ENCODE peak calls at places on chromosomes 3 and 15, in nine cellular contexts. One of them, this sample, is unnamed.
A peak's percentile ranks its signal among the peaks of the same experiment; 100 is the strongest.

GRCh38 chr3:123871946-123872345 is 12.2 kb downstream of the MYLK start:
- DNase-seq in brain microvascular endothelial cell: no peak
- DNase-seq in HTR-8/SVneo: no peak
- DNase-seq in NCI-H1092: peak; percentile 61
- DNase-seq in COR-L47: peak; percentile 59
- DNase-seq in amniotic stem cell: no peak
- DNase-seq in activated T-cell treated with anti-CD3 and anti-CD28 coated beads, Interleukin-2, amount 50 U/mL, for 1 hour: no peak
- DNase-seq in NT2/D1: no peak
- DNase-seq in non-pigmented ciliary epithelial cell: no peak
- DNase-seq in this sample: no peak

GRCh38 chr15:63940956-63941620 is 105.2 kb downstream of the DAPK2 start:
- DNase-seq in brain microvascular endothelial cell: no peak
- DNase-seq in HTR-8/SVneo: no peak
- DNase-seq in non-pigmented ciliary epithelial cell: no peak
- DNase-seq in COR-L47: no peak
- DNase-seq in amniotic stem cell: no peak
- DNase-seq in NT2/D1: no peak
- DNase-seq in activated T-cell treated with anti-CD3 and anti-CD28 coated beads, Interleukin-2, amount 50 U/mL, for 1 hour: no peak
- DNase-seq in NCI-H1092: no peak
- DNase-seq in this sample: no peak

GRCh38 chr15:99427668-99428361 is 138.0 kb upstream of the MEF2A start:
- DNase-seq in non-pigmented ciliary epithelial cell: no peak
- DNase-seq in COR-L47: no peak
- DNase-seq in brain microvascular endothelial cell: no peak
- DNase-seq in HTR-8/SVneo: no peak
- DNase-seq in NCI-H1092: no peak
- DNase-seq in amniotic stem cell: no peak
- DNase-seq in NT2/D1: no peak
- DNase-seq in activated T-cell treated with anti-CD3 and anti-CD28 coated beads, Interleukin-2, amount 50 U/mL, for 1 hour: peak; percentile 8
- DNase-seq in this sample: no peak

GRCh38 chr15:100849021-100849831 is 30.4 kb upstream of the ALDH1A3 start:
- DNase-seq in NT2/D1: peak; percentile 56
- DNase-seq in brain microvascular endothelial cell: peak; percentile 7
- DNase-seq in NCI-H1092: peak; percentile 53
- DNase-seq in non-pigmented ciliary epithelial cell: no peak
- DNase-seq in COR-L47: peak; percentile 45
- DNase-seq in activated T-cell treated with anti-CD3 and anti-CD28 coated beads, Interleukin-2, amount 50 U/mL, for 1 hour: peak; percentile 66
- DNase-seq in HTR-8/SVneo: peak; percentile 44
- DNase-seq in amniotic stem cell: no peak
- DNase-seq in this sample: no peak

GRCh38 chr3:73432021-73432722 is 192.6 kb downstream of the PDZRN3 start:
- DNase-seq in non-pigmented ciliary epithelial cell: peak; percentile 19
- DNase-seq in brain microvascular endothelial cell: peak; percentile 37
- DNase-seq in amniotic stem cell: no peak
- DNase-seq in HTR-8/SVneo: peak; percentile 4
- DNase-seq in COR-L47: no peak
- DNase-seq in NCI-H1092: peak; percentile 8
- DNase-seq in NT2/D1: peak; percentile 20
- DNase-seq in activated T-cell treated with anti-CD3 and anti-CD28 coated beads, Interleukin-2, amount 50 U/mL, for 1 hour: no peak
- DNase-seq in this sample: no peak

GRCh38 chr3:99862208-99862607 is 44.5 kb downstream of the CMSS1 start:
- DNase-seq in non-pigmented ciliary epithelial cell: peak; percentile 64
- DNase-seq in COR-L47: no peak
- DNase-seq in NCI-H1092: no peak
- DNase-seq in NT2/D1: no peak
- DNase-seq in amniotic stem cell: no peak
- DNase-seq in activated T-cell treated with anti-CD3 and anti-CD28 coated beads, Interleukin-2, amount 50 U/mL, for 1 hour: no peak
- DNase-seq in HTR-8/SVneo: no peak
- DNase-seq in brain microvascular endothelial cell: peak; percentile 78
- DNase-seq in this sample: no peak

GRCh38 chr3:177960014-177960413 is 576.2 kb upstream of the KCNMB2 start:
- DNase-seq in NCI-H1092: no peak
- DNase-seq in non-pigmented ciliary epithelial cell: peak; percentile 31
- DNase-seq in brain microvascular endothelial cell: peak; percentile 33
- DNase-seq in activated T-cell treated with anti-CD3 and anti-CD28 coated beads, Interleukin-2, amount 50 U/mL, for 1 hour: no peak
- DNase-seq in COR-L47: no peak
- DNase-seq in NT2/D1: no peak
- DNase-seq in HTR-8/SVneo: no peak
- DNase-seq in amniotic stem cell: no peak
- DNase-seq in this sample: no peak

GRCh38 chr15:89531796-89532537 is 35.6 kb upstream of the RHCG start:
- DNase-seq in NT2/D1: no peak
- DNase-seq in brain microvascular endothelial cell: peak; percentile 21
- DNase-seq in NCI-H1092: no peak
- DNase-seq in non-pigmented ciliary epithelial cell: no peak
- DNase-seq in amniotic stem cell: no peak
- DNase-seq in HTR-8/SVneo: peak; percentile 19
- DNase-seq in activated T-cell treated with anti-CD3 and anti-CD28 coated beads, Interleukin-2, amount 50 U/mL, for 1 hour: no peak
- DNase-seq in COR-L47: peak; percentile 24
- DNase-seq in this sample: no peak

GRCh38 chr3:170709046-170709445 is 123.2 kb upstream of the SLC7A14 start:
- DNase-seq in amniotic stem cell: peak; percentile 18
- DNase-seq in NCI-H1092: no peak
- DNase-seq in COR-L47: no peak
- DNase-seq in brain microvascular endothelial cell: peak; percentile 49
- DNase-seq in activated T-cell treated with anti-CD3 and anti-CD28 coated beads, Interleukin-2, amount 50 U/mL, for 1 hour: no peak
- DNase-seq in non-pigmented ciliary epithelial cell: peak; percentile 83
- DNase-seq in HTR-8/SVneo: no peak
- DNase-seq in NT2/D1: no peak
- DNase-seq in this sample: no peak

GRCh38 chr15:52683585-52683984 is 4.4 kb upstream of the ATOSA start:
- DNase-seq in amniotic stem cell: no peak
- DNase-seq in brain microvascular endothelial cell: no peak
- DNase-seq in COR-L47: no peak
- DNase-seq in activated T-cell treated with anti-CD3 and anti-CD28 coated beads, Interleukin-2, amount 50 U/mL, for 1 hour: no peak
- DNase-seq in NCI-H1092: no peak
- DNase-seq in NT2/D1: no peak
- DNase-seq in non-pigmented ciliary epithelial cell: no peak
- DNase-seq in HTR-8/SVneo: no peak
- DNase-seq in this sample: no peak

GRCh38 chr3:129425619-129426018 is 2.8 kb downstream of the EFCAB12 start:
- DNase-seq in brain microvascular endothelial cell: no peak
- DNase-seq in activated T-cell treated with anti-CD3 and anti-CD28 coated beads, Interleukin-2, amount 50 U/mL, for 1 hour: no peak
- DNase-seq in COR-L47: no peak
- DNase-seq in NT2/D1: no peak
- DNase-seq in HTR-8/SVneo: no peak
- DNase-seq in non-pigmented ciliary epithelial cell: no peak
- DNase-seq in amniotic stem cell: no peak
- DNase-seq in NCI-H1092: no peak
- DNase-seq in this sample: no peak

GRCh38 chr15:75104804-75105557 is 81.6 kb downstream of the PPCDC start:
- DNase-seq in non-pigmented ciliary epithelial cell: peak; percentile 87
- DNase-seq in amniotic stem cell: peak; percentile 87
- DNase-seq in activated T-cell treated with anti-CD3 and anti-CD28 coated beads, Interleukin-2, amount 50 U/mL, for 1 hour: no peak
- DNase-seq in NT2/D1: no peak
- DNase-seq in NCI-H1092: peak; percentile 2
- DNase-seq in brain microvascular endothelial cell: peak; percentile 85
- DNase-seq in COR-L47: no peak
- DNase-seq in HTR-8/SVneo: peak; percentile 86
- DNase-seq in this sample: no peak

GRCh38 chr3:170997966-170998913 is 28.3 kb downstream of the SLC2A2 start:
- DNase-seq in activated T-cell treated with anti-CD3 and anti-CD28 coated beads, Interleukin-2, amount 50 U/mL, for 1 hour: no peak
- DNase-seq in COR-L47: no peak
- DNase-seq in NT2/D1: no peak
- DNase-seq in HTR-8/SVneo: no peak
- DNase-seq in non-pigmented ciliary epithelial cell: peak; percentile 17
- DNase-seq in NCI-H1092: no peak
- DNase-seq in brain microvascular endothelial cell: no peak
- DNase-seq in amniotic stem cell: no peak
- DNase-seq in this sample: no peak

GRCh38 chr15:60372223-60372622 is 25.6 kb downstream of the ANXA2 start:
- DNase-seq in COR-L47: no peak
- DNase-seq in NCI-H1092: no peak
- DNase-seq in non-pigmented ciliary epithelial cell: no peak
- DNase-seq in activated T-cell treated with anti-CD3 and anti-CD28 coated beads, Interleukin-2, amount 50 U/mL, for 1 hour: no peak
- DNase-seq in HTR-8/SVneo: no peak
- DNase-seq in NT2/D1: no peak
- DNase-seq in brain microvascular endothelial cell: no peak
- DNase-seq in amniotic stem cell: no peak
- DNase-seq in this sample: no peak

GRCh38 chr3:163159306-163159705 is 1662.7 kb downstream of the OTOL1 start:
- DNase-seq in activated T-cell treated with anti-CD3 and anti-CD28 coated beads, Interleukin-2, amount 50 U/mL, for 1 hour: no peak
- DNase-seq in NT2/D1: no peak
- DNase-seq in non-pigmented ciliary epithelial cell: no peak
- DNase-seq in amniotic stem cell: no peak
- DNase-seq in HTR-8/SVneo: no peak
- DNase-seq in COR-L47: no peak
- DNase-seq in NCI-H1092: no peak
- DNase-seq in brain microvascular endothelial cell: no peak
- DNase-seq in this sample: no peak

GRCh38 chr3:74711913-74712512 is 97.6 kb upstream of the CNTN3 start:
- DNase-seq in NT2/D1: no peak
- DNase-seq in amniotic stem cell: no peak
- DNase-seq in COR-L47: no peak
- DNase-seq in NCI-H1092: no peak
- DNase-seq in activated T-cell treated with anti-CD3 and anti-CD28 coated beads, Interleukin-2, amount 50 U/mL, for 1 hour: no peak
- DNase-seq in brain microvascular endothelial cell: no peak
- DNase-seq in HTR-8/SVneo: no peak
- DNase-seq in non-pigmented ciliary epithelial cell: no peak
- DNase-seq in this sample: no peak

GRCh38 chr3:151660890-151661289 is 72.8 kb upstream of the AADACL2 start:
- DNase-seq in NCI-H1092: no peak
- DNase-seq in activated T-cell treated with anti-CD3 and anti-CD28 coated beads, Interleukin-2, amount 50 U/mL, for 1 hour: no peak
- DNase-seq in amniotic stem cell: no peak
- DNase-seq in NT2/D1: no peak
- DNase-seq in non-pigmented ciliary epithelial cell: no peak
- DNase-seq in HTR-8/SVneo: peak; percentile 6
- DNase-seq in COR-L47: no peak
- DNase-seq in brain microvascular endothelial cell: no peak
- DNase-seq in this sample: no peak

This sample was measured in SK-N-MC.